ENCODE peak calls at places on chromosomes 13 and 19, in six cellular contexts. H, S, B, E, G and F are unnamed samples.

GRCh38 chr13:35225159-35225558 is 251.3 kb downstream of the MAB21L1 start:
- DNase-seq in G (no peak), E (no peak), H (no peak), B (no peak), S (no peak), F (no peak)

GRCh38 chr13:71290963-71291937 is 575.8 kb downstream of the DACH1 start:
- DNase-seq in H (peak), G (no peak), B (no peak), E (no peak), S (no peak), F (peak)

GRCh38 chr13:98483636-98484288 is 93.1 kb downstream of the STK24 start:
- DNase-seq in S (no peak), G (no peak), E (no peak), H (peak), B (no peak), F (peak)

GRCh38 chr19:17389957-17390664 is 3.9 kb downstream of the CCDC194 start:
- DNase-seq in E (no peak), H (no peak), S (no peak), G (no peak), B (no peak), F (peak)

GRCh38 chr13:104099750-104100149 is 1033.5 kb upstream of the SLC10A2 start:
- DNase-seq in H (no peak), B (no peak), E (no peak), S (no peak), G (no peak), F (no peak)

GRCh38 chr19:32269831-32270230 is 75.6 kb upstream of the ZNF507 start:
- DNase-seq in B (no peak), H (no peak), S (no peak), E (no peak), G (no peak), F (no peak)

GRCh38 chr19:16435999-16436650 is 35.6 kb downstream of the EPS15L1 start:
- DNase-seq in E (no peak), G (no peak), H (peak), S (no peak), B (no peak), F (no peak)

GRCh38 chr19:52889931-52890330 is 7.5 kb downstream of the ZNF320 start:
- DNase-seq in S (no peak), B (no peak), G (no peak), H (no peak), E (no peak), F (no peak)

GRCh38 chr13:38804536-38804935 is 117.7 kb downstream of the FREM2 start:
- DNase-seq in B (no peak), H (no peak), S (no peak), G (no peak), E (no peak), F (no peak)

GRCh38 chr19:50427997-50428425 is 4.7 kb upstream of the MYBPC2 start:
- DNase-seq in B (peak), G (no peak), S (peak), H (peak), E (peak), F (peak)

GRCh38 chr19:13060964-13061927 is 41.4 kb downstream of the LYL1 start:
- DNase-seq in H (peak), B (peak), S (peak), E (peak), G (peak), F (peak)

GRCh38 chr19:4278926-4279529 is at the start of gene SHD:
- DNase-seq in E (no peak), S (no peak), B (no peak), G (no peak), H (no peak), F (peak)

GRCh38 chr19:10389863-10390262 is 9.5 kb upstream of the TYK2 start:
- DNase-seq in E (no peak), G (no peak), H (no peak), B (no peak), S (no peak), F (no peak)

GRCh38 chr13:31328549-31329229 is 128.9 kb downstream of the B3GLCT start:
- DNase-seq in S (no peak), G (no peak), B (no peak), E (no peak), H (no peak), F (peak)

GRCh38 chr13:75635101-75635620 is 969 bp upstream of the LMO7 start:
- DNase-seq in S (no peak), H (no peak), E (no peak), G (no peak), B (no peak), F (peak)

GRCh38 chr19:1311543-1312091 is 25.9 kb downstream of the EFNA2 start:
- DNase-seq in H (no peak), B (no peak), G (no peak), E (no peak), S (no peak), F (no peak)

GRCh38 chr13:93771229-93771628 is 544.6 kb downstream of the GPC6 start:
- DNase-seq in B (no peak), H (no peak), S (no peak), E (no peak), G (no peak), F (no peak)

GRCh38 chr13:28719656-28720055 is 886 bp upstream of the SLC46A3 start:
- DNase-seq in E (no peak), B (no peak), H (peak), G (no peak), S (no peak), F (peak)

GRCh38 chr13:94641432-94641941 is 39.8 kb downstream of the GPR180 start:
- DNase-seq in H (peak), E (no peak), B (no peak), G (peak), S (no peak), F (peak)

GRCh38 chr19:11373166-11373884 is 1.1 kb upstream of the SWSAP1 start:
- DNase-seq in S (peak), B (peak), E (no peak), H (peak), G (no peak), F (no peak)